ENCODE peak calls at places on chromosomes 13 and 19, in seven cellular contexts. U, X, A, N, I, E and D are unnamed samples.

GRCh38 chr13:113546571-113547247 is 37.8 kb upstream of the TFDP1 start:
- DNase-seq in X (no peak), U (peak), N (no peak), I (no peak), A (no peak), E (no peak), D (no peak)

GRCh38 chr19:50854636-50855410 is at the start of gene KLK3:
- DNase-seq in U (no peak), A (no peak), I (no peak), N (no peak), X (no peak), E (no peak), D (no peak)

GRCh38 chr19:20153281-20153680 is 13.7 kb upstream of the ZNF486 start:
- DNase-seq in I (no peak), X (no peak), U (no peak), E (no peak), N (no peak), A (no peak), D (no peak)

GRCh38 chr13:85816413-85816812 is 17.2 kb upstream of the SLITRK6 start:
- DNase-seq in A (no peak), U (no peak), E (no peak), N (peak), X (no peak), I (no peak), D (no peak)

GRCh38 chr13:49627831-49628652 is at the start of gene ARL11:
- DNase-seq in U (peak), X (no peak), I (peak), E (no peak), A (no peak), N (no peak), D (no peak)

GRCh38 chr13:84972907-84973306 is 826.3 kb downstream of the SLITRK6 start:
- DNase-seq in N (no peak), A (no peak), E (no peak), X (no peak), I (no peak), U (no peak), D (no peak)

GRCh38 chr13:42970824-42971669 is 21.0 kb downstream of the EPSTI1 start:
- DNase-seq in I (peak), E (no peak), A (peak), X (peak), N (peak), U (peak), D (no peak)

GRCh38 chr13:91133941-91134772 is 213.3 kb upstream of the MIR17HG start:
- DNase-seq in A (peak), E (no peak), U (peak), X (peak), N (peak), I (peak), D (no peak)

GRCh38 chr13:32581177-32581786 is 5.0 kb upstream of the PDS5B start:
- DNase-seq in E (no peak), A (no peak), I (peak), X (no peak), N (no peak), U (no peak), D (no peak)

DNA sequence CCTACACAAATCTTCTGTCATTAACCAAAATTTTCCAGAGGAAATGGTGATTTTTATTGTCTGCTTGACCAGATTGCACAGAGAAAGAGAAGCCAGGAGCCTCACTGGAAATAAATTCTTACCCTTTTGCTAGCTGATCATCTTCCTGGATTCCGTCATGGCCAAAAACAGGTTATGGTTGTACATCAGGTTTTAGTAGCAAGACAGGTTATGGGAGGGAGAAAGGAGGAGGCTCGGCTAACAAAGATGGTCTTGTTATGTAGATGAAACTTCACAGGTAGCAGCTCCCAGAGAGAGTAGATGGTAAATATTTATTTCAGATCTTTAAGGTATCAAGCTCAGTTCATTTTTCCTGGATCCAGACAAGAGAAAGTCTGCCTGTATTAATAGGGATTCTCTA is 19.7 kb upstream of the CEACAM3 start:
- DNase-seq in E (no peak), X (no peak), N (no peak), I (no peak), U (no peak), A (no peak), D (no peak)
- TF ChIP-seq CTCF in E (no peak), X (no peak), N (no peak), I (no peak), U (no peak), A (no peak), D (no peak)

DNA sequence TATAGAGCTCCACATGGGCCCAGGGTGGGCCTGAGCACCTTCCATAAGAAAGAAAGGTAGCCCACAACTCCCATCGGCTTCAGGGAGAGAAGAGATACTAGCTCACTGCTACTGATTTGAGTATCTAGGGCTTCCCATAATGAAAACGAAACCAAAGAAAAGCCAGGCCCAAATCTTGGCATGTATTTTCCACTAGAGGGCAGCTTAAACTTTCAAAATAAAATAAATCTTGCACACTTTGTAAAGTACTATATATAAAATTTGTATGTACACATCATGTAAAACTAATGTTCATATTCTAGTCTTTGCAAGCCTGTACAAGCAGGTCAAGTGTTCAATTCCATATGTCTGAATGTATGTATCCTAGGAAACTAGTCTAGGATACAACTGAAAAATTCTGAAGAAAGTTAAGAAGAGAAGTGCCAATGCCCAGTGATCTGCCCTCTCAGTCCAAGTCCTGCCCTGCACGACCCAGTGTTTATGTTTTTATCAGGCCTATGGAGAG is 475.9 kb downstream of the UQCRFS1 start:
- DNase-seq in N (peak), X (peak), U (no peak), E (no peak), I (peak), A (peak), D (peak)
- TF ChIP-seq CTCF in N (peak), X (peak), U (peak), E (peak), I (peak), A (peak), D (peak)

DNA sequence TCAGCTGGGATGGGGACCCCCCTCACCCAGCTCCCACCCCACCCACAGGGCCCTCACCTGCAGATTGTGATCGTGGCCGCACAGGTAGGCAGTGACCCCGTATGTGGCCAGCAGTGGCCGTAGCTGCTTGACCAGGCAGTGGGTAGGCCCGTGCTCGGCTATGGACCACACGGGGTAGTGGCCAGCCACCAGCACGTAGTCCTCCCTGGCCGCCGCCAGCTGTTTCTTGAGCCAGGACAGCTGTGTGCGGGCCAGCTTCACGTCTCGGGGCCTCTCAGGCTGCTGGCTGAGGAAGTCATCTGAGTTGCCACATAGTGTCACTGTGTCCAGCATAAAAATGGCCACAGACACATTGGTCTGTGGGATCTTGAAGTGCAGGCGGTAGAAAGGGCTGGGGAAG is 1.3 kb downstream of the ACP5 start:
- DNase-seq in X (no peak), U (no peak), A (no peak), N (no peak), I (no peak), E (no peak), D (no peak)
- TF ChIP-seq CTCF in X (no peak), U (no peak), A (no peak), N (no peak), I (no peak), E (no peak), D (no peak)

DNA sequence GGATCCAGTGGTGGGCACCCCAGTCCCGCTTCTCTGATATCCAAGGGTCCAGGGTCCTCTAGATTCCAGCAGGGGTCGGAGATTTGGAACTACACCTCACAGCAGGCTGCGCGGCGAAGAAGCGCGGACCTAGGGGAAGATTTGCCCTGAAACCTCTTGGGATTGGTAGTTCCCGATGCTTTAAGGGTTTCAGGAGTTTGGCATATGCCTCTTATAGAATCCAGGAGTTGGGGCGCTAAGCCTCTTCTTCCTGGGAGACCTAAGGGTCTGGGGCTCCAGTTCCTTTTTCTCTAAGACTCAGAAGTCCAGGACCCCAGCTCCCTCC is 349 bp downstream of the BCL2L12 start:
- DNase-seq in E (no peak), U (no peak), X (no peak), N (peak), A (no peak), I (no peak), D (no peak)
- TF ChIP-seq CTCF in E (no peak), U (no peak), X (no peak), N (no peak), A (no peak), I (no peak), D (no peak)

DNA sequence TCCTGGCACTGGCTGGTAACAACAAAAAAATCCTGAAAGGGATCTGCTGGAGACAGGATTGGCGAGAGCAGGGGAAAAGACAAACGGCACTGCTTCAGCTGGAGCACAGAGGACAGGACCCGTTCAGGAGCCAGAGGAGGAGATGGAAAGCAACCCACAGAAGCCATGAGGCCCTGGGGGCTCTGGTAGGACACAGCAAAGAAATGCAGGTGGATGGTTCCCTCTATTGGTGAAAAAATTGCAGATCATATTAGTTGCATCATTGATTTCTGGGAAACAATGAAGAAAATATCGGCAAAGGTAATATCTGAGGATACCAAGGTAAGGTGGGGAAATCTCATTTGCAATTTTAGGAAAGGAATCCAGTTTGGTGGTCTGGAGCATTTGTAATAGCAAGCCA is 25.7 kb upstream of the TPP2 start:
- DNase-seq in N (no peak), U (no peak), A (no peak), X (no peak), I (no peak), E (no peak), D (no peak)
- TF ChIP-seq CTCF in N (no peak), U (no peak), A (no peak), X (no peak), I (no peak), E (no peak), D (no peak)

GRCh38 chr19:23281663-23282276 is 31.6 kb upstream of the ZNF724 start:
- DNase-seq in A (no peak), U (no peak), I (no peak), X (no peak), E (no peak), N (no peak), D (no peak)

GRCh38 chr19:23287620-23288019 is 37.4 kb upstream of the ZNF724 start:
- DNase-seq in N (peak), A (no peak), U (no peak), I (no peak), E (no peak), X (no peak), D (no peak)

GRCh38 chr19:23286477-23286876 is 36.3 kb upstream of the ZNF724 start:
- DNase-seq in A (no peak), N (peak), E (no peak), I (peak), X (no peak), U (no peak), D (no peak)

GRCh38 chr19:23285948-23286347 is 35.8 kb upstream of the ZNF724 start:
- DNase-seq in U (no peak), I (no peak), E (no peak), N (no peak), A (no peak), X (no peak), D (no peak)

DNA sequence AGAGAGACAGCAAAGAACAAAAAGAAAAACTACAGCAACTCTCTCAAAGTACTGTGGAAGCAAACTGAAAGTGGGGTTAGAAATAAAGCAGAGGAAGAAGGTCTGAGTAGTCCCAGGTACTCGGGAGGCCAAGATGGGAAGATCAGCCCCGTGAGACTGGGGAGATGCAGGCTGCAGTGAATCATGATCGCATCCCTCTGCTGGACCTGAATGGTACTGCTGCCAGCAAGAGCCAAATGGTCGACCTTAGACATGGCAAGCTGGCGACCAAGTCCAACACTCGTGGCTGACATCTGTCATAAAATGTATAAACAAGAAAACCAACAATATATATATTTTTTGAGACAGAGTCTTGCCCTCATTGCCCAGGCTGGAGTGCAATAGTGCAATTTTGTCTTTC is 33.7 kb upstream of the ZNF724 start:
- DNase-seq in U (peak), X (no peak), E (no peak), N (peak), A (no peak), I (peak), D (no peak)
- TF ChIP-seq CTCF in U (peak), X (peak), E (peak), N (no peak), A (peak), I (peak), D (peak)